ENCODE peak calls at places on chromosome 6, in four cellular contexts. Q is cardiac muscle cell, D is epithelial cell of proximal tubule, C is osteoblast. S is an unnamed sample.

GRCh38 chr6:35213824-35214756 is at the start of gene SCUBE3:
- DNase-seq in Q (peak; percentile 82), C (peak; percentile 98), D (no peak), S (peak; percentile 63)

GRCh38 chr6:37369321-37370196 is 15.8 kb downstream of the RNF8 start:
- DNase-seq in Q (no peak), D (no peak), C (peak; percentile 63), S (no peak)

GRCh38 chr6:26195924-26196845 is 109.0 kb downstream of the HFE start:
- DNase-seq in D (no peak), Q (no peak), C (no peak), S (peak; percentile 26)

GRCh38 chr6:133512410-133513016 is 271.4 kb downstream of the EYA4 start:
- DNase-seq in C (peak; percentile 34), D (no peak), Q (peak; percentile 55), S (peak; percentile 51)

GRCh38 chr6:37535701-37536461 is 36.2 kb upstream of the CCDC167 start:
- DNase-seq in D (no peak), C (peak; percentile 80), Q (peak; percentile 52), S (no peak)

GRCh38 chr6:4210619-4211419 is 75.4 kb upstream of the ECI2 start:
- DNase-seq in D (peak; percentile 20), C (no peak), Q (peak; percentile 69), S (peak; percentile 58)

GRCh38 chr6:155974359-155974758 is 518.7 kb upstream of the NOX3 start:
- DNase-seq in C (peak; percentile 15), Q (no peak), D (no peak), S (no peak)

GRCh38 chr6:97456070-97456469 is 173.1 kb upstream of the MMS22L start:
- DNase-seq in C (no peak), D (no peak), Q (peak; percentile 45), S (no peak)

GRCh38 chr6:106913111-106913510 is 61.4 kb downstream of the CD24 start:
- DNase-seq in D (no peak), C (no peak), Q (no peak), S (no peak)

GRCh38 chr6:44538131-44538835 is 150.8 kb downstream of the CDC5L start:
- DNase-seq in C (no peak), D (no peak), Q (no peak), S (no peak)

GRCh38 chr6:15793288-15793687 is 130.5 kb upstream of the DTNBP1 start:
- DNase-seq in Q (no peak), C (no peak), D (no peak), S (no peak)

GRCh38 chr6:163253556-163254213 is 160.8 kb upstream of the QKI start:
- DNase-seq in D (no peak), C (no peak), Q (no peak), S (no peak)

GRCh38 chr6:137731960-137732616 is 135.0 kb upstream of the TNFAIP3 start:
- DNase-seq in C (no peak), Q (no peak), D (no peak), S (no peak)

GRCh38 chr6:132830236-132830799 is 15.9 kb downstream of the RPS12 start:
- DNase-seq in D (no peak), Q (peak; percentile 73), C (no peak), S (no peak)

GRCh38 chr6:134640975-134641429 is 308.9 kb downstream of the ALDH8A1 start:
- DNase-seq in D (peak; percentile 81), Q (peak; percentile 73), C (peak; percentile 81), S (peak; percentile 60)

DNA sequence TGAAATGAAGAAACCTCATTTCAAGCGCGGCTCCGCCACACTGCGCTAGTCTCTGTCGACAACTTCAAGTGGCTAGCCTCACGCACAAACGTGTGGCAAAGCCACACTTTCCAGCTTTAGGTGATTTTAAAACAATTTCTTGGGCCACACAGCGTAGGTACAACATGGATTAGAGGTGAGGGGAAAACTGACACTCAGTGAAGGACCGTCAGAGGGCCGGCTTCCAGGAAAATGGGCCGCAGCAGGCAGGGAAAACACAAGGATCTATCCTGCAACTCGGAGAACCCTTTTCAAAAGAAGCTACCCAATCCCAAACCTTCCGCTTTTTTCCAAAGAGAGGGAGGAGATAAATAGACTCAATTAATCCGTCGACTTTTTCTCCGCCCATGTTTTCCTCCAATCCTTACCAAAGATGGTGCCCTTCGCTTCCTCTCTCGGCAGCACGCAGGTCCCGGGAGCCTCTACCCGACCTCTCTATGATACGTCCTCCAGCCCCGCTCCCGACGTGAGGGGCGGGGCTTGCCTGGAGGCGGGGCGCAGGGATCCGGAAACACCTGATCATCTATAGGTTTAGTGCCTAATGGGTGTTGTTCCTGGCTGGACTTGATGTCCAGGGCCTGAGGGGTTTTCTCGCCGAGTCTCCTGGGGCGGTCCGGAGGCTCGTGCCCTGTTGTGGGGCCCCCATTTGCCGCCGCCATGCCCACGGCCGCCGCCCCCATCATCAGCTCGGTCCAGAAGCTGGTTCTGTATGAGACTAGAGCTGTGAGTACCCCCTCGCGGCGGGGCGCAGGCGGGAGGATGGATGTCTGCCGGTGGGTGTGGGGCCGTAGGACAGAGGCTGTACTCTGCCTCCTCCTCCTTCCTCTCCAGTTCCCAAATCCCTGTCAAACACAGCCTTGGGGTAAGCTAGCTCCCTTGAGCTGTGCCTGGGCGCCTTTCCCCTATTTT is at the start of the genes AK9 and FIG4:
- DNase-seq in D (peak; percentile 59), Q (peak; percentile 96), C (peak; percentile 94), S (peak; percentile 77)
- TF ChIP-seq CTCF in D (peak; percentile 31), Q (peak; percentile 23), C (peak; percentile 18), S (peak; percentile 33)

GRCh38 chr6:28896505-28897392 is 27.0 kb downstream of the TRIM27 start:
- DNase-seq in Q (peak; percentile 74), D (no peak), C (no peak), S (peak; percentile 55)
- TF ChIP-seq CTCF in Q (no peak), D (peak; percentile 38), C (peak; percentile 18), S (peak; percentile 54)

GRCh38 chr6:79869600-79870084 is 77.7 kb downstream of the ELOVL4 start:
- DNase-seq in D (no peak), Q (peak; percentile 89), C (peak; percentile 79), S (peak; percentile 81)
- TF ChIP-seq CTCF in D (peak; percentile 80), Q (peak; percentile 96), C (peak; percentile 86), S (peak; percentile 92)

GRCh38 chr6:157368359-157369049 is 12.5 kb upstream of the ZDHHC14 start:
- DNase-seq in C (no peak), D (no peak), Q (no peak), S (no peak)

GRCh38 chr6:157364705-157365104 is 16.3 kb upstream of the ZDHHC14 start:
- DNase-seq in D (no peak), C (no peak), Q (no peak), S (no peak)

GRCh38 chr6:157370755-157371154 is 10.2 kb upstream of the ZDHHC14 start:
- DNase-seq in Q (no peak), D (no peak), C (no peak), S (no peak)

GRCh38 chr6:157366648-157367047 is 14.3 kb upstream of the ZDHHC14 start:
- DNase-seq in Q (no peak), D (no peak), C (no peak), S (no peak)
- TF ChIP-seq CTCF in Q (no peak), D (no peak), C (no peak), S (no peak)

GRCh38 chr6:109379706-109380105 is 2.6 kb downstream of the CD164 start:
- DNase-seq in D (no peak), Q (no peak), C (peak; percentile 88), S (no peak)

GRCh38 chr6:109381747-109382575 is at the start of gene CD164:
- DNase-seq in C (peak; percentile 99), Q (peak; percentile 97), D (peak; percentile 71), S (peak; percentile 92)

GRCh38 chr6:109382576-109383437 is 540 bp upstream of the CD164 start:
- DNase-seq in Q (peak; percentile 94), D (peak; percentile 83), C (peak; percentile 97), S (peak; percentile 81)

GRCh38 chr6:109381007-109381746 is 1.1 kb downstream of the CD164 start:
- DNase-seq in Q (peak; percentile 4), C (peak; percentile 77), D (no peak), S (no peak)

DNA sequence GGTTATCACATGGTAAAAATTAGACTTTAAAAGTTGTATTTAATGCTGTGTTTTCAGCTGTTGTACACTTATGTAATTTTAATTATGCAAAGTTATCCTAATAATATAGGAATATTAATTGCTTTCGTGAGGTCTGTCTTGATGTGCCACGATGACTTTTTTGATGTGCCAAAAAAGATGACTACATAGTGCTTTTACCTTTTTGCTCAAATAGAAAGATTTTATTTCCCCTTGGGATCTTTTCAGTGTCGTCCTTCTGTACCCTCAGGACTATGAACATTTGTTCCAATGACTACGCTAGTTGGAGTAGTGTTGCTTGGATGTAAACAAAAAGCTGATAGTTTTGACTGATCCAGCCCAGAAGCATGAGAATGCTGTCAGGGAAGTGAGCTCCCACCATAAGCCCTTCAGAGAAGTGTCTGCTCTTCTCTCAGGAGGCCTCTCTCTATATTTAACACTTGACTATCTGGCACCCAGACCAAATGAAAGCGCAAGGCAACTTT is 1.2 kb upstream of the CD164 start:
- DNase-seq in Q (no peak), D (no peak), C (no peak), S (no peak)
- TF ChIP-seq CTCF in Q (no peak), D (no peak), C (no peak), S (no peak)

DNA sequence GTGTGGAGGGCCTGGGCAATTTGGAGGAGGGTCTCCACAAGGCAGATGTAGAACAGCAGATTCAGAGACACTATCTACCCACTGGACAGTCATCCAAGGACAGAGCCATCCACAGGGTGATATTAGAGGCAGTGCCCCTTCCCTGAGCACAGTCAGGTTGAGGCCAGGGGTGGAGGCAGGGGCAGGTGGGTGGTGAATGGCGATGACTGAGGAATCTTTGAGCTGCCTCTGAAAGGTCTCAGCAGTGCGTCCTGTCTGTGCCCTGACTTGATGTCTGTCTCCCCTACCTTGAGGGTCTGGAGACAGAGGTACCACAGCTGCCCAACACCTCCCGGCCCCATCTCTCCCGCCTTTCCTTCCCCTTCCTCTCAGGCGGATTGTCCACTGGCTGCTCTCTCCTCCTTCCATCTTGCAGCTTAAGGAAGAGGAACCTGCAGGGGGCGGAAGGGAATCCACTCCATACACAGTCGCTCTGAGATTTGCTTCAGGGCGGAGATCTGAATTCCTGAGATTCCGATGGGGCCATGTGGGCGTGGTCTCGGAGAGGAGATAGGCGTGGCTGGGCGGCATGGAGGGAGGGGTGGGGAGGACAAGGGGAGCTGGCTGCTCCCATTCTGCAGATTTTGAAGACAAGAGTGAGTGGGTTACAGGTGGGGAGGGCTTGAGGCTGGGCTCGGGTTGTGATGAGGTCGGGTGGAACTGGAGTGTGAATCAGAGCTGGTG is 1.7 kb downstream of the MUCL3 start:
- DNase-seq in C (peak; percentile 97), Q (peak; percentile 90), D (peak; percentile 48), S (peak; percentile 70)
- TF ChIP-seq CTCF in C (peak; percentile 72), Q (peak; percentile 80), D (peak; percentile 76), S (peak; percentile 67)

GRCh38 chr6:159844737-159845645 is 44.9 kb downstream of the PNLDC1 start:
- DNase-seq in D (no peak), C (no peak), Q (peak; percentile 28), S (no peak)

GRCh38 chr6:159837141-159837490 is 37.0 kb downstream of the PNLDC1 start:
- DNase-seq in C (no peak), Q (no peak), D (no peak), S (no peak)

GRCh38 chr6:159837511-159837910 is 37.4 kb downstream of the PNLDC1 start:
- DNase-seq in C (no peak), Q (no peak), D (no peak), S (no peak)

GRCh38 chr6:159838020-159838744 is 38.1 kb downstream of the PNLDC1 start:
- DNase-seq in Q (no peak), C (no peak), D (no peak), S (no peak)

DNA sequence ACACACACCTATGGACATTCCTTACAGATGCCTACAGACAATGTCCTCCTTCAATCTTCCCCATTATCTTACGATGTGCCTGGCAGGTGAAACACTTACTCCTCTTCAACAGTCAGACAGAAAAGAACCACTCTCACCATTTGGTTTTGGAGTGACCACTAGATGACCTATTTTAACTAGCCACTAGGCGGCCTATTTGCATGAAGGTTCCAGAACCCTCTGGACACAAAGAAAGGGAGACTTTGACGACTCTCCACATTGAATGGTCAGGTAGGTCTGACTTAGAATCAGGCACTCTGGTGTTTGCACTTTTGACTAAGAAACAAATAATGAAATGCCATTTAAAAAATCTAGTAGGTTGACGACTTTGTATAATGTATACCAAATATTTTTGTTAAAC is 42.0 kb downstream of the PNLDC1 start:
- DNase-seq in Q (peak; percentile 30), C (peak; percentile 90), D (no peak), S (no peak)
- TF ChIP-seq CTCF in Q (peak; percentile 37), C (peak; percentile 64), D (peak; percentile 65), S (peak; percentile 40)

S was measured in neural crest cell.